ENCODE peak calls at places on chromosome 5, in five cellular contexts. P is Karpas-422, K is astrocyte, W is HepG2, H is neuronal stem cell. S is an unnamed sample. For H3K9me3, the result is how much of the 10 kb centered on the place peaks cover.

GRCh38 chr5:53480474-53481353 is at the start of gene FST:
- DNase-seq in P (no peak), K (peak), W (no peak), H (peak), S (peak)

GRCh38 chr5:32687167-32687831 is 23.8 kb upstream of the NPR3 start:
- DNase-seq in P (no peak), K (peak), W (no peak), H (no peak), S (peak)

GRCh38 chr5:174731214-174732039 is 7.0 kb downstream of the MSX2 start:
- DNase-seq in P (no peak), K (no peak), W (no peak), H (no peak), S (no peak)

GRCh38 chr5:407051-407450 is 35.9 kb upstream of the EXOC3 start:
- DNase-seq in P (no peak), K (no peak), W (no peak), H (no peak), S (no peak)

GRCh38 chr5:175214152-175214551 is 229.8 kb downstream of the DRD1 start:
- DNase-seq in P (no peak), K (peak), W (no peak), H (no peak), S (no peak)

GRCh38 chr5:41517909-41518308 is 7.5 kb upstream of the PLCXD3 start:
- DNase-seq in P (no peak), K (no peak), W (no peak), H (no peak), S (no peak)

GRCh38 chr5:4572297-4572696 is 567.8 kb upstream of the ADAMTS16 start:
- DNase-seq in P (no peak), K (peak), W (no peak), H (no peak), S (no peak)

GRCh38 chr5:102670224-102670836 is 84.8 kb upstream of the PAM start:
- DNase-seq in P (peak), K (no peak), W (peak), H (no peak), S (peak)

GRCh38 chr5:10595678-10596309 is 31.9 kb downstream of the ANKRD33B start:
- DNase-seq in P (no peak), K (peak), W (peak), H (no peak), S (no peak)

GRCh38 chr5:10243660-10244240 is 5.9 kb downstream of the ATPSCKMT start:
- DNase-seq in P (no peak), K (peak), W (no peak), H (no peak), S (no peak)

GRCh38 chr5:154179846-154180710 is 10.5 kb upstream of the GALNT10 start:
- DNase-seq in P (peak), K (no peak), W (peak), H (peak), S (peak)

GRCh38 chr5:143985832-143986485 is 174.0 kb downstream of the HMHB1 start:
- DNase-seq in P (no peak), K (peak), W (no peak), H (no peak), S (no peak)

GRCh38 chr5:109692011-109692410 is 2.3 kb downstream of the MAN2A1 start:
- DNase-seq in P (no peak), K (peak), W (no peak), H (no peak), S (no peak)

GRCh38 chr5:121430538-121430937 is 421.1 kb upstream of the FTMT start:
- DNase-seq in P (no peak), K (no peak), W (no peak), H (no peak), S (no peak)

GRCh38 chr5:141543053-141543452 is 54.2 kb downstream of the PCDHGC5 start:
- DNase-seq in P (no peak), K (no peak), W (no peak), H (no peak), S (no peak)

GRCh38 chr5:141547921-141548320 is 59.0 kb downstream of the PCDHGC5 start:
- DNase-seq in P (no peak), K (no peak), W (no peak), H (no peak), S (no peak)

GRCh38 chr5:141547488-141547887 is 58.6 kb downstream of the PCDHGC5 start:
- DNase-seq in P (no peak), K (peak), W (peak), H (no peak), S (no peak)
- H3K9me3 ChIP-seq in P (under half), K (under half), W (under half), H (under half), S (under half)

DNA sequence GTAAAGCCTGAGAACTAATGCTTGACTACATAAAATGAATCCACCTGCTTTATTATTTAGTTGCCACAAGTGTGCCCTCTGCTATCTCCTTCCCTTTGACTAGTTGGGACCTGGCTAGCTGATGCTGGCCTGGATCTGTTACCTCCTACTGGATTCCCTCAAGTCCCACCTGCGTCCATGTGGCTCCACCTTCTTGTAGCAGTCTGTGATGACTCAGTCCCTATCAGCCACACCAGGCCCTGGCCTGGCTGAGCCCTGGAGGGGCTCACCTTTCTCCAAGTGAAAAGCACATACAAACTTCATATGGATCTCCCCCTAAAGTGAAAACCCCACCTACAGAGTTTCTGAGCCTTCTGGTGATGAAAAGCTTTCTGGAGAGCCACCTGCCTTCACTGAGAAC is 611.4 kb downstream of the SEMA5A start:
- DNase-seq in P (no peak), K (no peak), W (no peak), H (no peak), S (no peak)
- H2AFZ ChIP-seq in P (no peak), K (no peak), W (no peak), H (no peak), S (no peak)

DNA sequence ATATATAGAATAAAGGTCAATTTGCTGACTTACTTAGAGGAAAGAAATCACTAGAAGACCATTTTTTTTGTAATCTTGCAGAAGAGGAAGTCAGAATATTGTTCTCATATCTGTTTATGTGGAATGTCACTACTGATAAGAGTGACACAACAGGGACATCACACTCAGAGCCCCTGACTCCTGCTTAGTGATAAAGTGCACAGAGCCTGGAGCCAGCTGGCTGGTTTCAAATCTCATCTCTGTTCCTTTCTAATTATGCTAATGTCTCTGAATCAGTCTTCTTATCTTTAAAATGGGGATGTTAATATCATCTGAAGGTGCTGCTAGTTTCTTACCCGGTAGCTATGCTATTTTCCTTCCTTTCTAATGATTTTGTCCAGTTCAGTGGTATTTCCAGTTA is 58.6 kb upstream of the LIFR start:
- DNase-seq in P (no peak), K (no peak), W (no peak), H (no peak), S (no peak)
- H3K9me3 ChIP-seq in P (under half), K (under half), W (under half), H (under half), S (under half)

GRCh38 chr5:141691286-141691866 is 9.3 kb upstream of the ARAP3 start:
- DNase-seq in P (no peak), K (no peak), W (no peak), H (no peak), S (no peak)
- H2AFZ ChIP-seq in P (no peak), K (no peak), W (no peak), H (no peak), S (no peak)

GRCh38 chr5:179138568-179138925 is 78.4 kb downstream of the ZNF354C start:
- DNase-seq in P (no peak), K (no peak), W (no peak), H (no peak), S (no peak)
- H3K9me3 ChIP-seq in P (under half), K (under half), W (under half), H (under half), S (under half)

GRCh38 chr5:79962580-79963222 is 28.4 kb downstream of the MTX3 start:
- DNase-seq in P (no peak), K (peak), W (no peak), H (peak), S (no peak)
- H2AFZ ChIP-seq in P (no peak), K (peak), W (no peak), H (peak), S (peak)

DNA sequence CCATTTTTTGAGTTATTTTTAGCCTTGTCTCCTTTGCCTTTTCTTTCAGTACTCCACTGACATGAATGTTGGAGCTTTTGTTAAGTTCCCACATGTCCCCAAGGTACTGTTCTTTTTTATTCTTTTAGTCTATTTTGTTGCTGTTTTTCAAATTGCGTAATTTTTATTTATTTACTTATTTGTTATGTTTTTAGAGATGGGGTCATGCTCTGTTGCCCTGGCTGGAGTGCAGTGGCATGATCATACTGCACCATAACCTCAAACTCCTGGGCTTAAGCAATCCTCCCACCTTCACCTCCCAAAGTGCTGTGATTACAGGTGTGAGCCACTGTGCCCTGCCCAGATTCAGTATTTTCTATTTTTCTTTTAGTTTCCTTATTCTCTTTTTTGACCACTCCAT is 5.4 kb upstream of the PCDHA1 start:
- DNase-seq in P (no peak), K (no peak), W (no peak), H (no peak), S (no peak)
- H3K9me3 ChIP-seq in P (under half), K (under half), W (half or more), H (under half), S (under half)

DNA sequence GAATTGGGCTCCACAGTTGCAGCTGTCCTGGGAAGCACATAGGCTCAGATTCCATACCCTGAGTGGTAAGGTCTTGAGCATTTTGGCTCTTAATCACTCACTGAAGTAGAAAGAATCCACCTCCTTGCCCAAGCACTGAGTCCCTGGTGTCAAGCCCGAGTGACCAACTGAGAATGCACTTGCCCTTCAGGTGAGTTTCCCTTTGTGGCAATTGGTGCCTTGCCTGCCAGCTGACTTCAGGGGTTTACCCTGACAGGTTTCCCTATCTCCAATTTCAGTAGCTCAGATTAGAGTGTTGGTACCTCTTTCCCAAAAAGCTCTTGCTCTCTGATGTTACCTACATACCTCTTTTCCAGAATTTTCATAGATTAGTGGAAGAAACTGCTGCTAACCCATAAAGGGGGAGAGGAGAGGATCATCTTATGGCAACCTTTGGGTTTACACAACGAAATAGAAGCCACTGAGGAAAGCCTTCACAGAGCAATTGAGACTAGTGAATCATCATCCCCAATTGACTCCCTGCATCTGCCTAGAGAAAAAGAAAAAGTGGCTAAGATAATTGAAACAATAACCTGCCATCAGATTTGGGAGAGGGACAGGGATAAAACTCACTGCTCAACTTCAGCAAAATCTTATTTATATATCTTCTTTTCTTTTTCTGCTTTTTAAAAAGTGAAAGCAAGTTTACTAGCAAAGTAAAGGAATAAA is 48.6 kb downstream of the CCL28 start:
- DNase-seq in P (peak), K (no peak), W (no peak), H (no peak), S (no peak)
- H2AFZ ChIP-seq in P (no peak), K (no peak), W (peak), H (no peak), S (no peak)

GRCh38 chr5:140828402-140828737 is 610 bp downstream of the PCDHA6 start:
- DNase-seq in P (no peak), K (no peak), W (no peak), H (no peak), S (no peak)

GRCh38 chr5:140835622-140836510 is 1.8 kb downstream of the PCDHA7 start:
- DNase-seq in P (no peak), K (no peak), W (no peak), H (no peak), S (no peak)

GRCh38 chr5:140833993-140834392 is at the start of gene PCDHA7:
- DNase-seq in P (no peak), K (peak), W (peak), H (no peak), S (no peak)
- H3K9me3 ChIP-seq in P (under half), K (under half), W (under half), H (half or more), S (under half)

GRCh38 chr5:95664204-95664786 is 17.7 kb downstream of the RFESD start:
- DNase-seq in P (peak), K (peak), W (peak), H (peak), S (no peak)
- H2AFZ ChIP-seq in P (no peak), K (peak), W (no peak), H (peak), S (peak)

S was measured in SK-N-SH.